ENCODE peak calls at places on chromosomes 11 and 22, in nine cellular contexts. One of them, this sample, is unnamed.

GRCh38 chr11:128472128-128473110 is 114.9 kb downstream of the ETS1 start:
- DNase-seq in OCI-LY7: peak; percentile 61
- DNase-seq in fibroblast of lung: peak; percentile 68
- DNase-seq in IMR-90: peak; percentile 79
- DNase-seq in PC-3: peak; percentile 77
- DNase-seq in hepatocyte: no peak
- DNase-seq in MM.1S: peak; percentile 60
- DNase-seq in endothelial cell of umbilical vein: peak; percentile 45
- DNase-seq in GM23338: no peak
- DNase-seq in this sample: no peak

GRCh38 chr11:126680109-126680508 is 320.5 kb downstream of the KIRREL3 start:
- DNase-seq in PC-3: no peak
- DNase-seq in hepatocyte: no peak
- DNase-seq in endothelial cell of umbilical vein: no peak
- DNase-seq in IMR-90: peak; percentile 29
- DNase-seq in GM23338: no peak
- DNase-seq in MM.1S: no peak
- DNase-seq in OCI-LY7: no peak
- DNase-seq in fibroblast of lung: peak; percentile 33
- DNase-seq in this sample: no peak

GRCh38 chr11:15830730-15831443 is 525.5 kb downstream of the SOX6 start:
- DNase-seq in fibroblast of lung: no peak
- DNase-seq in GM23338: no peak
- DNase-seq in MM.1S: no peak
- DNase-seq in IMR-90: no peak
- DNase-seq in endothelial cell of umbilical vein: peak; percentile 43
- DNase-seq in OCI-LY7: no peak
- DNase-seq in PC-3: no peak
- DNase-seq in hepatocyte: no peak
- DNase-seq in this sample: no peak

GRCh38 chr11:85634747-85635146 is 6.4 kb downstream of the TMEM126B start:
- DNase-seq in fibroblast of lung: no peak
- DNase-seq in MM.1S: no peak
- DNase-seq in PC-3: no peak
- DNase-seq in OCI-LY7: no peak
- DNase-seq in IMR-90: no peak
- DNase-seq in hepatocyte: no peak
- DNase-seq in endothelial cell of umbilical vein: no peak
- DNase-seq in GM23338: no peak
- DNase-seq in this sample: no peak

GRCh38 chr11:125977333-125977732 is 31.5 kb downstream of the VSIG10L2 start:
- DNase-seq in OCI-LY7: no peak
- DNase-seq in MM.1S: no peak
- DNase-seq in fibroblast of lung: no peak
- DNase-seq in endothelial cell of umbilical vein: no peak
- DNase-seq in PC-3: no peak
- DNase-seq in hepatocyte: no peak
- DNase-seq in GM23338: no peak
- DNase-seq in IMR-90: no peak
- DNase-seq in this sample: no peak

GRCh38 chr22:36366291-36366708 is 21.5 kb downstream of the MYH9 start:
- DNase-seq in PC-3: no peak
- DNase-seq in MM.1S: no peak
- DNase-seq in OCI-LY7: no peak
- DNase-seq in GM23338: no peak
- DNase-seq in endothelial cell of umbilical vein: peak; percentile 54
- DNase-seq in IMR-90: peak; percentile 68
- DNase-seq in fibroblast of lung: peak; percentile 60
- DNase-seq in hepatocyte: peak; percentile 46
- DNase-seq in this sample: no peak

GRCh38 chr11:2940166-2940929 is 11.1 kb upstream of the PHLDA2 start:
- DNase-seq in hepatocyte: no peak
- DNase-seq in IMR-90: no peak
- DNase-seq in fibroblast of lung: no peak
- DNase-seq in OCI-LY7: no peak
- DNase-seq in MM.1S: no peak
- DNase-seq in PC-3: peak; percentile 82
- DNase-seq in GM23338: peak; percentile 37
- DNase-seq in endothelial cell of umbilical vein: no peak
- DNase-seq in this sample: no peak

GRCh38 chr11:40104941-40105550 is 1354.4 kb downstream of the LRRC4C start:
- DNase-seq in IMR-90: no peak
- DNase-seq in MM.1S: no peak
- DNase-seq in PC-3: no peak
- DNase-seq in GM23338: peak; percentile 18
- DNase-seq in OCI-LY7: no peak
- DNase-seq in endothelial cell of umbilical vein: no peak
- DNase-seq in fibroblast of lung: no peak
- DNase-seq in hepatocyte: no peak
- DNase-seq in this sample: peak; percentile 2

GRCh38 chr11:115817844-115818565 is 313.8 kb upstream of the CADM1 start:
- DNase-seq in fibroblast of lung: no peak
- DNase-seq in OCI-LY7: no peak
- DNase-seq in GM23338: peak; percentile 14
- DNase-seq in PC-3: no peak
- DNase-seq in hepatocyte: no peak
- DNase-seq in MM.1S: no peak
- DNase-seq in endothelial cell of umbilical vein: no peak
- DNase-seq in IMR-90: no peak
- DNase-seq in this sample: no peak

GRCh38 chr22:29031236-29031982 is 30.2 kb downstream of the C22orf31 start:
- DNase-seq in OCI-LY7: no peak
- DNase-seq in hepatocyte: peak; percentile 90
- DNase-seq in IMR-90: peak; percentile 98
- DNase-seq in fibroblast of lung: peak; percentile 99
- DNase-seq in PC-3: peak; percentile 83
- DNase-seq in GM23338: peak; percentile 82
- DNase-seq in endothelial cell of umbilical vein: peak; percentile 97
- DNase-seq in MM.1S: no peak
- DNase-seq in this sample: peak; percentile 66

GRCh38 chr11:76666408-76666807 is 4.1 kb downstream of the LRRC32 start:
- DNase-seq in endothelial cell of umbilical vein: peak; percentile 84
- DNase-seq in IMR-90: peak; percentile 46
- DNase-seq in GM23338: peak; percentile 30
- DNase-seq in PC-3: no peak
- DNase-seq in MM.1S: peak; percentile 53
- DNase-seq in hepatocyte: no peak
- DNase-seq in OCI-LY7: peak; percentile 27
- DNase-seq in fibroblast of lung: peak; percentile 38
- DNase-seq in this sample: peak; percentile 74

GRCh38 chr22:21628386-21629261 is 1.2 kb downstream of the YDJC start:
- DNase-seq in PC-3: no peak
- DNase-seq in GM23338: peak; percentile 28
- DNase-seq in OCI-LY7: no peak
- DNase-seq in fibroblast of lung: no peak
- DNase-seq in endothelial cell of umbilical vein: no peak
- DNase-seq in IMR-90: no peak
- DNase-seq in MM.1S: no peak
- DNase-seq in hepatocyte: no peak
- DNase-seq in this sample: no peak

GRCh38 chr11:134352111-134352510 is 20.3 kb downstream of the GLB1L2 start:
- DNase-seq in OCI-LY7: no peak
- DNase-seq in PC-3: no peak
- DNase-seq in IMR-90: no peak
- DNase-seq in GM23338: no peak
- DNase-seq in endothelial cell of umbilical vein: no peak
- DNase-seq in fibroblast of lung: no peak
- DNase-seq in hepatocyte: no peak
- DNase-seq in MM.1S: no peak
- DNase-seq in this sample: no peak

GRCh38 chr11:11279956-11280689 is 72.9 kb downstream of the CSNK2A3 start:
- DNase-seq in fibroblast of lung: peak; percentile 18
- DNase-seq in hepatocyte: peak; percentile 23
- DNase-seq in OCI-LY7: peak; percentile 43
- DNase-seq in MM.1S: peak; percentile 67
- DNase-seq in IMR-90: peak; percentile 67
- DNase-seq in endothelial cell of umbilical vein: peak; percentile 36
- DNase-seq in GM23338: peak; percentile 26
- DNase-seq in PC-3: peak; percentile 53
- DNase-seq in this sample: no peak

GRCh38 chr11:46808804-46809431 is 37.2 kb downstream of the CKAP5 start:
- DNase-seq in IMR-90: peak; percentile 49
- DNase-seq in hepatocyte: peak; percentile 18
- DNase-seq in GM23338: peak; percentile 24
- DNase-seq in OCI-LY7: peak; percentile 65
- DNase-seq in fibroblast of lung: peak; percentile 8
- DNase-seq in PC-3: peak; percentile 53
- DNase-seq in MM.1S: peak; percentile 52
- DNase-seq in endothelial cell of umbilical vein: peak; percentile 46
- DNase-seq in this sample: no peak

GRCh38 chr22:27318516-27318915 is 483.0 kb downstream of the MN1 start:
- DNase-seq in IMR-90: peak; percentile 44
- DNase-seq in MM.1S: no peak
- DNase-seq in hepatocyte: peak; percentile 79
- DNase-seq in OCI-LY7: peak; percentile 84
- DNase-seq in GM23338: peak; percentile 27
- DNase-seq in fibroblast of lung: peak; percentile 92
- DNase-seq in endothelial cell of umbilical vein: peak; percentile 65
- DNase-seq in PC-3: no peak
- DNase-seq in this sample: peak; percentile 21

GRCh38 chr22:29341056-29341848 is 25.8 kb upstream of the RASL10A start:
- DNase-seq in MM.1S: no peak
- DNase-seq in hepatocyte: no peak
- DNase-seq in fibroblast of lung: no peak
- DNase-seq in endothelial cell of umbilical vein: no peak
- DNase-seq in PC-3: no peak
- DNase-seq in IMR-90: no peak
- DNase-seq in GM23338: no peak
- DNase-seq in OCI-LY7: no peak
- DNase-seq in this sample: no peak

GRCh38 chr11:80441821-80442220 is 1001.0 kb upstream of the TENM4 start:
- DNase-seq in MM.1S: no peak
- DNase-seq in endothelial cell of umbilical vein: peak; percentile 68
- DNase-seq in OCI-LY7: no peak
- DNase-seq in hepatocyte: no peak
- DNase-seq in fibroblast of lung: peak; percentile 2
- DNase-seq in PC-3: peak; percentile 28
- DNase-seq in IMR-90: peak; percentile 5
- DNase-seq in GM23338: no peak
- DNase-seq in this sample: no peak

GRCh38 chr22:28923826-28924732 is 40.7 kb downstream of the ZNRF3 start:
- DNase-seq in hepatocyte: peak; percentile 48
- DNase-seq in GM23338: peak; percentile 30
- DNase-seq in MM.1S: no peak
- DNase-seq in endothelial cell of umbilical vein: no peak
- DNase-seq in PC-3: no peak
- DNase-seq in IMR-90: no peak
- DNase-seq in OCI-LY7: no peak
- DNase-seq in fibroblast of lung: peak; percentile 29
- DNase-seq in this sample: no peak

GRCh38 chr11:56700242-56700918 is 1.5 kb downstream of the OR9G1 start:
- DNase-seq in OCI-LY7: no peak
- DNase-seq in GM23338: no peak
- DNase-seq in fibroblast of lung: no peak
- DNase-seq in hepatocyte: no peak
- DNase-seq in PC-3: peak; percentile 30
- DNase-seq in endothelial cell of umbilical vein: no peak
- DNase-seq in IMR-90: no peak
- DNase-seq in MM.1S: peak; percentile 8
- DNase-seq in this sample: no peak

GRCh38 chr11:117909611-117910382 is 19.4 kb downstream of the TMPRSS13 start:
- DNase-seq in MM.1S: no peak
- DNase-seq in PC-3: no peak
- DNase-seq in endothelial cell of umbilical vein: no peak
- DNase-seq in OCI-LY7: no peak
- DNase-seq in IMR-90: no peak
- DNase-seq in GM23338: no peak
- DNase-seq in fibroblast of lung: no peak
- DNase-seq in hepatocyte: no peak
- DNase-seq in this sample: no peak

GRCh38 chr22:44207981-44208317 is 27.2 kb downstream of the PARVG start:
- DNase-seq in GM23338: no peak
- DNase-seq in hepatocyte: no peak
- DNase-seq in endothelial cell of umbilical vein: no peak
- DNase-seq in fibroblast of lung: no peak
- DNase-seq in MM.1S: no peak
- DNase-seq in OCI-LY7: no peak
- DNase-seq in PC-3: no peak
- DNase-seq in IMR-90: no peak
- DNase-seq in this sample: no peak

DNA sequence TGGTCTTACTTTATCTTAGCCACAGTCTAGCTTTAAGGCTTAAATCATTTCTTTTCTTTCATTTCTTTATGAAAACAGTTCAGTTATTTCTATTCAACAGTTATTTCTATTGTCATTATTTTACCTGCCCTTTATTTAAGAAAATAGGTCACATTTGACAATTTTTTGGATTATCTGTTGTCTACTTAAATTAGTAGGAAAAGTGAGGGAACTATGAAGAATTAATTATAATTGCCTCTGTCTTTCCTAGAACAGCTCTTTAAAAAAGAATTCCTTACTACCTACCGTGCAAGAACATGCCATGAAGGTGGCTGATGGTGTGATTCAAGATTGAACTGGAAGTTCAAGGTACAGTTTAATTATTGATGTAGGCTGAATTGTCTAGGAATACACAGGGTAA is at the start of gene OR4C6:
- DNase-seq in PC-3: no peak
- DNase-seq in MM.1S: no peak
- DNase-seq in hepatocyte: no peak
- DNase-seq in OCI-LY7: no peak
- DNase-seq in IMR-90: no peak
- DNase-seq in fibroblast of lung: no peak
- DNase-seq in GM23338: no peak
- DNase-seq in endothelial cell of umbilical vein: no peak
- DNase-seq in this sample: no peak
- H3K4me3 ChIP-seq in PC-3: no peak within 1 kb of the TSS
- H3K4me3 ChIP-seq in MM.1S: no peak within 1 kb of the TSS
- H3K4me3 ChIP-seq in hepatocyte: no peak within 1 kb of the TSS
- H3K4me3 ChIP-seq in OCI-LY7: no peak within 1 kb of the TSS
- H3K4me3 ChIP-seq in IMR-90: no peak within 1 kb of the TSS
- H3K4me3 ChIP-seq in fibroblast of lung: no peak within 1 kb of the TSS
- H3K4me3 ChIP-seq in GM23338: no peak within 1 kb of the TSS
- H3K4me3 ChIP-seq in endothelial cell of umbilical vein: no peak within 1 kb of the TSS
- H3K4me3 ChIP-seq in this sample: no peak within 1 kb of the TSS

GRCh38 chr11:7522546-7522945 is 8.7 kb downstream of the PPFIBP2 start:
- DNase-seq in IMR-90: no peak
- DNase-seq in MM.1S: no peak
- DNase-seq in endothelial cell of umbilical vein: no peak
- DNase-seq in GM23338: no peak
- DNase-seq in OCI-LY7: no peak
- DNase-seq in fibroblast of lung: no peak
- DNase-seq in PC-3: no peak
- DNase-seq in hepatocyte: no peak
- DNase-seq in this sample: no peak
- H3K4me2 ChIP-seq in IMR-90: no peak overlapping the region
- H3K4me2 ChIP-seq in MM.1S: no peak overlapping the region
- H3K4me2 ChIP-seq in endothelial cell of umbilical vein: no peak overlapping the region
- H3K4me2 ChIP-seq in GM23338: no peak overlapping the region
- H3K4me2 ChIP-seq in OCI-LY7: peak overlapping the region; percentile 87
- H3K4me2 ChIP-seq in fibroblast of lung: no peak overlapping the region
- H3K4me2 ChIP-seq in PC-3: no peak overlapping the region
- H3K4me2 ChIP-seq in hepatocyte: no peak overlapping the region
- H3K4me2 ChIP-seq in this sample: no peak overlapping the region

GRCh38 chr11:60968223-60968622 is 3.3 kb upstream of the CD6 start:
- DNase-seq in IMR-90: no peak
- DNase-seq in PC-3: no peak
- DNase-seq in hepatocyte: no peak
- DNase-seq in endothelial cell of umbilical vein: no peak
- DNase-seq in OCI-LY7: no peak
- DNase-seq in GM23338: no peak
- DNase-seq in fibroblast of lung: no peak
- DNase-seq in MM.1S: no peak
- DNase-seq in this sample: no peak
- TF ChIP-seq CTCF in IMR-90: no peak
- TF ChIP-seq CTCF in PC-3: no peak
- TF ChIP-seq CTCF in hepatocyte: no peak
- TF ChIP-seq CTCF in endothelial cell of umbilical vein: no peak
- TF ChIP-seq CTCF in OCI-LY7: peak; percentile 6
- TF ChIP-seq CTCF in GM23338: no peak
- TF ChIP-seq CTCF in fibroblast of lung: no peak
- TF ChIP-seq CTCF in MM.1S: no peak
- TF ChIP-seq CTCF in this sample: no peak

GRCh38 chr11:45089251-45089650 is 57.2 kb upstream of the PRDM11 start:
- DNase-seq in hepatocyte: no peak
- DNase-seq in OCI-LY7: no peak
- DNase-seq in PC-3: peak; percentile 80
- DNase-seq in endothelial cell of umbilical vein: peak; percentile 14
- DNase-seq in fibroblast of lung: peak; percentile 99
- DNase-seq in IMR-90: peak; percentile 93
- DNase-seq in MM.1S: no peak
- DNase-seq in GM23338: no peak
- DNase-seq in this sample: no peak
- H3K4me3 ChIP-seq in hepatocyte: no peak overlapping the region
- H3K4me3 ChIP-seq in OCI-LY7: no peak overlapping the region
- H3K4me3 ChIP-seq in PC-3: no peak overlapping the region
- H3K4me3 ChIP-seq in endothelial cell of umbilical vein: no peak overlapping the region
- H3K4me3 ChIP-seq in fibroblast of lung: no peak overlapping the region
- H3K4me3 ChIP-seq in IMR-90: no peak overlapping the region
- H3K4me3 ChIP-seq in MM.1S: no peak overlapping the region
- H3K4me3 ChIP-seq in GM23338: no peak overlapping the region
- H3K4me3 ChIP-seq in this sample: no peak overlapping the region

This sample was measured in neural progenitor cell.